ENCODE peak calls at places on chromosome 17, in seven cellular contexts. M is esophagus squamous epithelium, T is DND-41, E is IMR-90, D is uterus, W is RWPE2, H is RWPE1. C is an unnamed sample.

GRCh38 chr17:79098282-79098867 is 23.8 kb downstream of the ENGASE start:
- DNase-seq in M (no peak), T (no peak), E (no peak), D (no peak), W (no peak), H (no peak), C (no peak)

GRCh38 chr17:38958756-38959155 is 8.4 kb downstream of the FBXO47 start:
- DNase-seq in M (no peak), T (no peak), E (peak), D (no peak), W (no peak), H (no peak), C (no peak)

GRCh38 chr17:19718613-19719364 is 2.4 kb upstream of the SLC47A2 start:
- DNase-seq in M (no peak), T (no peak), E (no peak), D (no peak), W (no peak), H (no peak), C (no peak)

GRCh38 chr17:29283496-29283895 is 10.5 kb downstream of the NUFIP2 start:
- DNase-seq in M (no peak), T (no peak), E (no peak), D (no peak), W (no peak), H (no peak), C (no peak)

GRCh38 chr17:74547736-74548135 is 1.8 kb upstream of the CD300C start:
- DNase-seq in M (no peak), T (peak), E (no peak), D (no peak), W (no peak), H (no peak), C (no peak)

GRCh38 chr17:40451420-40451819 is 8.2 kb downstream of the IGFBP4 start:
- DNase-seq in M (no peak), T (no peak), E (peak), D (peak), W (no peak), H (no peak), C (no peak)

GRCh38 chr17:47231334-47231733 is 22.2 kb downstream of the MYL4 start:
- DNase-seq in M (no peak), T (no peak), E (no peak), D (no peak), W (no peak), H (no peak), C (no peak)

GRCh38 chr17:49621946-49622529 is 46.4 kb downstream of the NXPH3 start:
- DNase-seq in M (no peak), T (no peak), E (no peak), D (no peak), W (no peak), H (no peak), C (no peak)

GRCh38 chr17:56887552-56888467 is 26.0 kb downstream of the TRIM25 start:
- DNase-seq in M (no peak), T (no peak), E (peak), D (no peak), W (no peak), H (peak), C (no peak)

GRCh38 chr17:4937553-4937952 is 2.3 kb downstream of the SLC25A11 start:
- DNase-seq in M (no peak), T (no peak), E (no peak), D (no peak), W (no peak), H (no peak), C (no peak)

GRCh38 chr17:46847204-46848191 is 3.9 kb upstream of the WNT9B start:
- DNase-seq in M (no peak), T (no peak), E (no peak), D (no peak), W (no peak), H (no peak), C (no peak)

GRCh38 chr17:19533718-19534561 is at the start of gene SLC47A1:
- DNase-seq in M (no peak), T (no peak), E (no peak), D (peak), W (no peak), H (peak), C (no peak)

GRCh38 chr17:29209073-29209472 is 28.9 kb upstream of the MYO18A start:
- DNase-seq in M (no peak), T (no peak), E (no peak), D (no peak), W (no peak), H (no peak), C (no peak)

GRCh38 chr17:76497979-76498885 is 3.0 kb downstream of the RHBDF2 start:
- DNase-seq in M (no peak), T (no peak), E (peak), D (peak), W (peak), H (peak), C (no peak)

GRCh38 chr17:16314189-16314588 is 39.1 kb downstream of the CENPV start:
- DNase-seq in M (no peak), T (no peak), E (peak), D (no peak), W (no peak), H (no peak), C (no peak)

GRCh38 chr17:4230142-4230541 is 33.6 kb downstream of the ANKFY1 start:
- DNase-seq in M (no peak), T (no peak), E (peak), D (peak), W (no peak), H (peak), C (no peak)

GRCh38 chr17:21258593-21258992 is 5.4 kb upstream of the NATD1 start:
- DNase-seq in M (no peak), T (no peak), E (no peak), D (no peak), W (no peak), H (no peak), C (no peak)

GRCh38 chr17:40443196-40443987 is at the start of gene IGFBP4:
- DNase-seq in M (no peak), T (peak), E (peak), D (peak), W (no peak), H (peak), C (peak)

GRCh38 chr17:48491527-48492273 is 39.1 kb downstream of the HOXB1 start:
- DNase-seq in M (no peak), T (no peak), E (peak), D (no peak), W (no peak), H (no peak), C (no peak)

GRCh38 chr17:55187371-55187770 is 77.4 kb upstream of the HLF start:
- DNase-seq in M (no peak), T (no peak), E (no peak), D (no peak), W (no peak), H (no peak), C (no peak)

GRCh38 chr17:55434721-55435120 is 13.1 kb upstream of the MMD start:
- DNase-seq in M (no peak), T (no peak), E (peak), D (no peak), W (no peak), H (no peak), C (no peak)

GRCh38 chr17:19454074-19454473 is 43.0 kb downstream of the RNF112 start:
- DNase-seq in M (no peak), T (no peak), E (no peak), D (no peak), W (no peak), H (no peak), C (no peak)

GRCh38 chr17:63679214-63679613 is 20.7 kb downstream of the LIMD2 start:
- DNase-seq in M (no peak), T (no peak), E (no peak), D (no peak), W (no peak), H (no peak), C (no peak)
- TF ChIP-seq CTCF in M (no peak), T (peak), E (no peak), D (no peak), W (no peak), H (no peak), C (no peak)

DNA sequence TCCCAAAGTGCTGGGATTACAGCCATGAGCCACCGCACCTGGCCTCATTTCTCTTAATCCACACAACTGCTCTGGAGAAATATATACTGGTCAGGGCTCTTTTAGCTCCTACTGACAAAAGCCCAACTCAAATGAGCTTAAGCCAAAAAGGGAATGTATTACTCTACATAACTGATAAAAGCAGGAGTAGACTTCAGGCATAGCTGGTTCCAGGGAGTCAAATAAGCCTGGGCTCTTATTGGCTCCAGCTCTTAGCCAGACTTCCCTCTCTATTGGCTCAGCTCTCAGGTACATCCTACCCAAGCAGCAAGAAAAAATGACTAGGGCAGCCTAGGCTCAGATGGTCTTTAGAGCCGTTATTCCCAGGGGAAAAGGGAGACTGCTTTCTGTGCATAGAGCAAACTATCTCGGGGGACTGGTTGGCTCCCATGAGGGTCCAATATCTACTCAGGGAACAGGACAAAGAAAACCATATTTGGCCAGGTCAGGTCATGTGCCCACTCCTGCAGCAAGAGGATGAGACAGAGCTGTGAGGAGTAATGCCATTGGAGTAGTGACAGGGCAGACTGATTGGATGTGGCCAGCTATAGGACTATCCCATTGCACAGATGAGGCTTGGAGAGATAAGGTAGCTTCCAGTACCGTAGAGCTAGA is 21.2 kb downstream of the TBX2 start:
- DNase-seq in M (no peak), T (no peak), E (no peak), D (no peak), W (no peak), H (no peak), C (no peak)
- H3K27ac ChIP-seq in M (no peak), T (no peak), E (no peak), D (no peak), W (no peak), H (no peak), C (no peak)

GRCh38 chr17:7137182-7137943 is 22.7 kb upstream of the ASGR2 start:
- DNase-seq in M (no peak), T (no peak), E (no peak), D (no peak), W (no peak), H (no peak), C (no peak)
- TF ChIP-seq CTCF in M (no peak), T (no peak), E (no peak), D (no peak), W (no peak), H (no peak), C (no peak)

GRCh38 chr17:200604-200985 is 19.1 kb upstream of the DOC2B start:
- DNase-seq in M (no peak), T (no peak), E (no peak), D (no peak), W (no peak), H (no peak), C (no peak)
- H3K27ac ChIP-seq in M (peak), T (no peak), E (no peak), D (no peak), W (no peak), H (no peak), C (no peak)

C was measured in CD4-positive, alpha-beta T cell.